ENCODE peak calls at places on chromosomes 2 and 18, in ten cellular contexts. T is COR-L47; E is NCI-H460; Q is progenitor cell of endocrine pancreas; W is KBM-7; R is activated naive CD4-positive, alpha-beta T cell; J is H9; U is HEK293T; X is NCI-H748 treated with DMSO at 0.1 percent for 48 hours; O is hepatocyte. L is an unnamed sample.

GRCh38 chr18:38244360-38244940 is 678.9 kb upstream of the CELF4 start:
- DNase-seq in T (peak; percentile 7), E (no peak), Q (no peak), W (no peak), R (no peak), J (no peak), U (no peak), X (no peak), O (no peak), L (no peak)

GRCh38 chr2:211033765-211034164 is 477.4 kb downstream of the CPS1 start:
- DNase-seq in T (peak; percentile 72), E (peak; percentile 21), Q (no peak), W (no peak), R (no peak), J (no peak), U (peak; percentile 11), X (peak; percentile 88), O (peak; percentile 20), L (no peak)

GRCh38 chr18:615773-616172 is 19.0 kb downstream of the CLUL1 start:
- DNase-seq in T (no peak), E (no peak), Q (no peak), W (no peak), R (no peak), J (no peak), U (no peak), X (no peak), O (no peak), L (no peak)

GRCh38 chr2:141455211-141455826 is 675.5 kb downstream of the LRP1B start:
- DNase-seq in T (no peak), E (no peak), Q (no peak), W (no peak), R (no peak), J (no peak), U (no peak), X (no peak), O (no peak), L (no peak)

GRCh38 chr2:74238879-74239278 is 40.5 kb downstream of the MTHFD2 start:
- DNase-seq in T (no peak), E (no peak), Q (no peak), W (no peak), R (no peak), J (no peak), U (no peak), X (no peak), O (no peak), L (no peak)

GRCh38 chr2:44084850-44085249 is 83.8 kb upstream of the PPM1B start:
- DNase-seq in T (no peak), E (no peak), Q (no peak), W (no peak), R (no peak), J (no peak), U (no peak), X (no peak), O (no peak), L (no peak)

GRCh38 chr2:12931211-12931844 is 214.6 kb downstream of the TRIB2 start:
- DNase-seq in T (peak; percentile 40), E (peak; percentile 6), Q (no peak), W (peak; percentile 44), R (no peak), J (no peak), U (peak; percentile 26), X (peak; percentile 32), O (peak; percentile 53), L (no peak)

GRCh38 chr2:123953848-123954247 is 71.2 kb upstream of the CNTNAP5 start:
- DNase-seq in T (peak; percentile 47), E (peak; percentile 36), Q (no peak), W (peak; percentile 30), R (no peak), J (no peak), U (no peak), X (peak; percentile 2), O (peak; percentile 31), L (no peak)

GRCh38 chr2:66602341-66602740 is 167.4 kb downstream of the MEIS1 start:
- DNase-seq in T (no peak), E (no peak), Q (no peak), W (no peak), R (no peak), J (no peak), U (no peak), X (no peak), O (no peak), L (no peak)

GRCh38 chr2:110955546-110955945 is 165.2 kb upstream of the BCL2L11 start:
- DNase-seq in T (no peak), E (no peak), Q (no peak), W (no peak), R (no peak), J (no peak), U (no peak), X (no peak), O (no peak), L (no peak)

GRCh38 chr2:240231838-240232244 is 91.4 kb upstream of the OTOS start:
- DNase-seq in T (no peak), E (no peak), Q (no peak), W (no peak), R (no peak), J (peak; percentile 22), U (no peak), X (no peak), O (no peak), L (no peak)

GRCh38 chr18:73594749-73595148 is 552.9 kb downstream of the FBXO15 start:
- DNase-seq in T (no peak), E (no peak), Q (no peak), W (no peak), R (no peak), J (no peak), U (no peak), X (no peak), O (no peak), L (no peak)

GRCh38 chr18:80184243-80184772 is 63.0 kb downstream of the PARD6G start:
- DNase-seq in T (no peak), E (no peak), Q (no peak), W (no peak), R (no peak), J (no peak), U (no peak), X (no peak), O (no peak), L (no peak)

GRCh38 chr2:164438490-164439205 is 182.6 kb downstream of the GRB14 start:
- DNase-seq in T (no peak), E (no peak), Q (no peak), W (no peak), R (no peak), J (no peak), U (no peak), X (no peak), O (no peak), L (no peak)

GRCh38 chr2:126244937-126245336 is 411.0 kb upstream of the GYPC start:
- DNase-seq in T (no peak), E (peak; percentile 30), Q (peak; percentile 52), W (peak; percentile 51), R (no peak), J (peak; percentile 84), U (peak; percentile 33), X (no peak), O (peak; percentile 76), L (peak; percentile 77)

GRCh38 chr2:112805542-112805941 is 21.2 kb upstream of the IL1A start:
- DNase-seq in T (no peak), E (no peak), Q (no peak), W (no peak), R (no peak), J (no peak), U (no peak), X (no peak), O (no peak), L (no peak)

GRCh38 chr18:58350526-58350925 is 278.4 kb downstream of the ALPK2 start:
- DNase-seq in T (no peak), E (no peak), Q (no peak), W (no peak), R (no peak), J (no peak), U (no peak), X (no peak), O (no peak), L (no peak)

GRCh38 chr18:39835303-39836030 is 2119.6 kb upstream of the PIK3C3 start:
- DNase-seq in T (no peak), E (no peak), Q (no peak), W (no peak), R (no peak), J (no peak), U (peak; percentile 44), X (no peak), O (no peak), L (no peak)

GRCh38 chr18:80251700-80252099 is 4.4 kb upstream of the PARD6G start:
- DNase-seq in T (no peak), E (no peak), Q (no peak), W (no peak), R (no peak), J (no peak), U (no peak), X (no peak), O (peak; percentile 1), L (no peak)

GRCh38 chr18:78576967-78577366 is 402.7 kb upstream of the SALL3 start:
- DNase-seq in T (no peak), E (no peak), Q (no peak), W (no peak), R (no peak), J (no peak), U (no peak), X (no peak), O (no peak), L (no peak)

GRCh38 chr2:74959106-74959751 is 786 bp downstream of the POLE4 start:
- DNase-seq in T (no peak), E (no peak), Q (no peak), W (no peak), R (no peak), J (no peak), U (no peak), X (no peak), O (no peak), L (no peak)

GRCh38 chr2:225355788-225356187 is 43.7 kb upstream of the NYAP2 start:
- DNase-seq in T (no peak), E (no peak), Q (no peak), W (no peak), R (no peak), J (no peak), U (no peak), X (peak; percentile 91), O (no peak), L (no peak)

GRCh38 chr18:35028556-35028955 is 12.7 kb upstream of the MAPRE2 start:
- DNase-seq in T (no peak), E (no peak), Q (no peak), W (no peak), R (no peak), J (no peak), U (no peak), X (no peak), O (no peak), L (no peak)

GRCh38 chr2:11891028-11891427 is 144.6 kb downstream of the LPIN1 start:
- DNase-seq in T (no peak), E (no peak), Q (no peak), W (no peak), R (no peak), J (no peak), U (no peak), X (no peak), O (no peak), L (no peak)

GRCh38 chr18:13611616-13612110 is 114.7 kb downstream of the FAM210A start:
- DNase-seq in T (no peak), E (no peak), Q (no peak), W (no peak), R (no peak), J (peak; percentile 28), U (no peak), X (no peak), O (peak; percentile 23), L (no peak)

GRCh38 chr2:65228249-65228750 is 669 bp downstream of the ACTR2 start:
- DNase-seq in T (no peak), E (peak; percentile 35), Q (no peak), W (peak; percentile 93), R (no peak), J (no peak), U (peak; percentile 13), X (no peak), O (no peak), L (no peak)

GRCh38 chr2:70190086-70190412 is 770 bp downstream of the C2orf42 start:
- DNase-seq in T (no peak), E (peak; percentile 17), Q (no peak), W (no peak), R (no peak), J (no peak), U (peak; percentile 33), X (no peak), O (peak; percentile 35), L (peak; percentile 13)

GRCh38 chr2:24915796-24916195 is 4.2 kb downstream of the ADCY3 start:
- DNase-seq in T (no peak), E (no peak), Q (no peak), W (no peak), R (no peak), J (no peak), U (no peak), X (no peak), O (no peak), L (no peak)